ENCODE peak calls at places on chromosomes 16 and 17, in eight cellular contexts. A, M, D, E, Y, I, N and X are unnamed samples.

GRCh38 chr16:11325404-11326083 is 19.7 kb upstream of the RMI2 start:
- DNase-seq in A (no peak), M (no peak), D (no peak), E (no peak), Y (no peak), I (no peak), N (peak), X (no peak)

GRCh38 chr17:1067282-1067956 is 70.5 kb downstream of the TIMM22 start:
- DNase-seq in A (peak), M (no peak), D (no peak), E (peak), Y (no peak), I (no peak), N (no peak), X (no peak)

GRCh38 chr17:73476890-73477350 is 165.1 kb upstream of the CDC42EP4 start:
- DNase-seq in A (no peak), M (no peak), D (no peak), E (no peak), Y (no peak), I (no peak), N (no peak), X (no peak)

GRCh38 chr17:80458016-80458415 is 18.4 kb downstream of the NPTX1 start:
- DNase-seq in A (no peak), M (no peak), D (no peak), E (no peak), Y (no peak), I (no peak), N (no peak), X (no peak)

GRCh38 chr16:72285728-72286127 is 113.8 kb upstream of the PMFBP1 start:
- DNase-seq in A (peak), M (no peak), D (no peak), E (peak), Y (no peak), I (no peak), N (no peak), X (no peak)

GRCh38 chr17:5201011-5201410 is 9.3 kb upstream of the ZNF594 start:
- DNase-seq in A (no peak), M (no peak), D (no peak), E (no peak), Y (no peak), I (no peak), N (no peak), X (no peak)

GRCh38 chr17:2697611-2698162 is 13.9 kb downstream of the CLUH start:
- DNase-seq in A (no peak), M (peak), D (no peak), E (no peak), Y (no peak), I (peak), N (no peak), X (no peak)

GRCh38 chr16:78227855-78228254 is 128.4 kb downstream of the WWOX start:
- DNase-seq in A (peak), M (no peak), D (no peak), E (no peak), Y (no peak), I (no peak), N (no peak), X (no peak)

GRCh38 chr17:81550830-81551457 is 1.2 kb downstream of the FAAP100 start:
- DNase-seq in A (no peak), M (no peak), D (no peak), E (no peak), Y (no peak), I (no peak), N (no peak), X (no peak)

GRCh38 chr17:80737106-80738019 is 192.7 kb downstream of the RPTOR start:
- DNase-seq in A (no peak), M (no peak), D (no peak), E (no peak), Y (peak), I (peak), N (peak), X (no peak)

GRCh38 chr17:16922386-16923096 is 49.4 kb downstream of the TNFRSF13B start:
- DNase-seq in A (no peak), M (no peak), D (peak), E (no peak), Y (no peak), I (no peak), N (no peak), X (no peak)

GRCh38 chr16:22191966-22192260 is 14.2 kb upstream of the EEF2K start:
- DNase-seq in A (no peak), M (no peak), D (no peak), E (peak), Y (no peak), I (no peak), N (peak), X (no peak)

GRCh38 chr17:14717849-14718248 is 417.0 kb downstream of the HS3ST3B1 start:
- DNase-seq in A (no peak), M (no peak), D (no peak), E (no peak), Y (no peak), I (no peak), N (no peak), X (no peak)

GRCh38 chr17:78922876-78923498 is 2.2 kb downstream of the TIMP2 start:
- DNase-seq in A (no peak), M (no peak), D (peak), E (no peak), Y (no peak), I (no peak), N (no peak), X (no peak)

GRCh38 chr16:19589106-19589505 is 33.6 kb downstream of the VPS35L start:
- DNase-seq in A (no peak), M (no peak), D (no peak), E (no peak), Y (no peak), I (no peak), N (no peak), X (no peak)

GRCh38 chr16:51577621-51578303 is 426.7 kb upstream of the SALL1 start:
- DNase-seq in A (no peak), M (no peak), D (no peak), E (peak), Y (no peak), I (no peak), N (no peak), X (no peak)

GRCh38 chr17:78322858-78323455 is 36.9 kb downstream of the SOCS3 start:
- DNase-seq in A (peak), M (no peak), D (no peak), E (peak), Y (no peak), I (no peak), N (no peak), X (no peak)

GRCh38 chr16:71878911-71879310 is 5.1 kb downstream of the ZNF821 start:
- DNase-seq in A (no peak), M (no peak), D (no peak), E (no peak), Y (no peak), I (no peak), N (no peak), X (no peak)

GRCh38 chr16:4414187-4414909 is 2.0 kb downstream of the CORO7 start:
- DNase-seq in A (no peak), M (no peak), D (no peak), E (no peak), Y (peak), I (peak), N (peak), X (no peak)

GRCh38 chr16:10617662-10618420 is 37.4 kb upstream of the EMP2 start:
- DNase-seq in A (no peak), M (no peak), D (no peak), E (peak), Y (no peak), I (no peak), N (no peak), X (no peak)

DNA sequence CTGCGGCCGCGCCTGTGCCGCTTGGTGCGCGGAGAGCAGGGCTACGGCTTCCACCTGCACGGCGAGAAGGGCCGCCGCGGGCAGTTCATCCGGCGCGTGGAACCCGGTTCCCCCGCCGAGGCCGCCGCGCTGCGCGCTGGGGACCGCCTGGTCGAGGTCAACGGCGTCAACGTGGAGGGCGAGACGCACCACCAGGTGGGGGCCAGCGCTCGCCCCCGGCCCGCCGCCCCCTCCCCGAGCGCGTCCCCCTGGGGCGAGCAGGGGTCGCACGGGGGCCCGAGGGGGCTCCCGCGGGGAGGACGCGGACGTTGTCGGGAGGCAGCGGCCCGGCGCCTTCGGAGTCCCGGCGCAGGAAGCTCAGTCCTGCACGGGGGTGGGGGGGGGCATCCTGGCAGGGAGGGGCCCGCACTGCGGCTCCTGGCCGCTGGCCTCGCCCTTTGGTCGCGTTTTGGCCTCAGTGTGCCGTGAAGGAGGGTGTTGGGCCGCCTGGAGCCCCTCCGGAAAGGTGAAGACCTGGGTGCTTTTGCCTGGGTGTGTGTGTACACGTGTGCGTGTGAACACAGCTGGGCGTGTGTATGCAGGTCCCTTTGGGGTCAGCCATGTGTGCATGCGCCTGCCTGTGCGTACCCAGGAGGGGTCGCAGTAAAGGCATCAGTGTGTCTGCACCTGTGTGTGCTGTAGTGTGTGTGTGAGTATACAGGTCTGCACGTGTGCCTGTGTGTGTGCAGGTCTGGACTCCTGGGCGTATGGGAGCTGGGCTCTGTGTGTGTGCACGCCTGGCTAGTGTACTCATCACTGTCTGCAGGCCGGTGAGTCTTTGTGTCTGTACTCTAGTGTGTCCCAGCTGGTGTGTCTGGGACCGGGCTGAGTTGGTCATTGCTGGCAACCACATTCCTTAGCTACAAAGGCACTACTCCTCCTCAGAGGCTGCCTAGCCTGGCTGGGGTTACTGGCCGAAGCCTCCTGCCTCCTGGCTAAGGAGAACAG is 615 bp downstream of the NHERF2 start:
- DNase-seq in A (no peak), M (no peak), D (no peak), E (no peak), Y (peak), I (no peak), N (no peak), X (no peak)
- TF ChIP-seq CTCF in A (no peak), M (no peak), D (no peak), E (no peak), Y (no peak), I (no peak), N (peak), X (no peak)

GRCh38 chr16:3182608-3183444 is 5.2 kb upstream of the OR1F1 start:
- DNase-seq in A (peak), M (peak), D (no peak), E (peak), Y (peak), I (peak), N (peak), X (peak)
- TF ChIP-seq CTCF in A (peak), M (no peak), D (no peak), E (no peak), Y (no peak), I (peak), N (no peak), X (no peak)

GRCh38 chr16:527015-527903 is at the start of gene CAPN15:
- DNase-seq in A (peak), M (peak), D (peak), E (peak), Y (peak), I (peak), N (peak), X (peak)
- TF ChIP-seq CTCF in A (peak), M (peak), D (peak), E (no peak), Y (peak), I (no peak), N (no peak), X (peak)

DNA sequence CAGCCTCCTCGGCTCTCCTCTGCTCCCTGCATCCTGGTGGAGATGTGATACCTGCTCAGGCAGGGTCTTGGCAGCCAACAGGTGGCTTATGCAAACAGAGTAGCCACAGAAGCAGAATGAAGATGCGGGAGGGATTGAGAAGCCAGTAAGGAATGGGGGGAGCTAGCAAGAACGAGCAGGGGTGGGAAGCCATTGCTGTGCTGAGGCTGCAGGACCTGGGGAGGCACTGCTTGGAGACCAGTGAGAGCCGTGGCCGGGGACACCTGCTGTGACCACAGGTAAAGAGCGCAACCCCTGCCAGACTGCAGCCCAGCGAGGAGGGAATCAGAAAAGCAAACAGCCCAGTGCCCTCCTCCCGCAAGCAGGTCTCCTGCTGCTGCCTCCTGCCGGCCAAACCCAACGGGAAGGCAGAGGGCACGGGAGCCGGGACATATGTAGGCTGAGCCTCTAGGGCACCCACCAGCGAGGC is 14.7 kb downstream of the AIPL1 start:
- DNase-seq in A (no peak), M (peak), D (peak), E (peak), Y (no peak), I (no peak), N (peak), X (peak)
- TF ChIP-seq CTCF in A (peak), M (peak), D (no peak), E (peak), Y (peak), I (no peak), N (peak), X (peak)

GRCh38 chr17:76688165-76688622 is 22.6 kb downstream of the MXRA7 start:
- DNase-seq in A (no peak), M (no peak), D (no peak), E (no peak), Y (no peak), I (no peak), N (no peak), X (no peak)
- TF ChIP-seq CTCF in A (peak), M (no peak), D (no peak), E (no peak), Y (no peak), I (no peak), N (no peak), X (no peak)